ENCODE peak calls at places on chromosome 19, in seven cellular contexts. T is tibial nerve; B is cardiac muscle cell; S is activated CD4-positive, CD25-positive, alpha-beta regulatory T cell; W is activated CD8-positive, alpha-beta memory T cell treated with anti-CD3 and anti-CD28 coated beads for 24 hours; C is stimulated activated CD4-positive, alpha-beta T cell treated with anti-CD3 and anti-CD28 coated beads, Interleukin-2, amount 100 ng/mL, for 48 hours; M is RWPE2. U is an unnamed sample.

GRCh38 chr19:55257461-55258411 is 1.1 kb downstream of the PPP6R1 start:
- DNase-seq in T (no peak), W (peak; percentile 75), C (no peak), B (peak; percentile 47), S (no peak), M (no peak), U (peak; percentile 23)

GRCh38 chr19:10339380-10339960 is at the start of gene ICAM3:
- DNase-seq in S (peak; percentile 42), W (peak; percentile 87), C (peak; percentile 60), T (no peak), B (no peak), M (no peak), U (no peak)

GRCh38 chr19:34136127-34136526 is 36.2 kb upstream of the LSM14A start:
- DNase-seq in C (no peak), T (no peak), W (no peak), S (no peak), B (no peak), M (no peak), U (no peak)

GRCh38 chr19:6811906-6812305 is 39.4 kb downstream of the VAV1 start:
- DNase-seq in M (no peak), C (no peak), S (no peak), T (no peak), B (no peak), W (no peak), U (no peak)

GRCh38 chr19:44050740-44051653 is 839 bp upstream of the ZNF223 start:
- DNase-seq in W (no peak), S (no peak), T (no peak), C (no peak), M (no peak), B (no peak), U (no peak)

GRCh38 chr19:49890349-49891311 is 6.1 kb downstream of the IL4I1 start:
- DNase-seq in S (peak; percentile 61), W (peak; percentile 88), M (peak; percentile 42), T (no peak), B (peak; percentile 64), C (no peak), U (no peak)

GRCh38 chr19:2534374-2535050 is 58.6 kb downstream of the GADD45B start:
- DNase-seq in B (no peak), T (no peak), C (no peak), S (no peak), M (no peak), W (no peak), U (no peak)

GRCh38 chr19:56974554-56975207 is 134.2 kb upstream of the PEG3 start:
- DNase-seq in B (no peak), M (no peak), W (no peak), C (no peak), T (no peak), S (no peak), U (no peak)

GRCh38 chr19:11555246-11555645 is 3.8 kb downstream of the ELOF1 start:
- DNase-seq in W (no peak), S (no peak), B (no peak), M (no peak), T (no peak), C (no peak), U (no peak)

GRCh38 chr19:10998045-10998533 is 37.3 kb downstream of the SMARCA4 start:
- DNase-seq in S (no peak), B (no peak), C (no peak), M (no peak), T (peak; percentile 19), W (no peak), U (no peak)

GRCh38 chr19:36605101-36605838 is at the start of gene ZNF382:
- DNase-seq in S (peak; percentile 75), M (peak; percentile 59), T (no peak), W (peak; percentile 96), B (peak; percentile 87), C (peak; percentile 81), U (peak; percentile 68)

GRCh38 chr19:35531291-35531690 is 2.0 kb upstream of the GAPDHS start:
- DNase-seq in C (no peak), M (no peak), B (no peak), W (no peak), S (no peak), T (no peak), U (no peak)

GRCh38 chr19:2251577-2252480 is 2.7 kb downstream of the AMH start:
- DNase-seq in C (no peak), M (peak; percentile 51), S (no peak), W (peak; percentile 79), B (no peak), T (no peak), U (no peak)

GRCh38 chr19:40811478-40812341 is 12.7 kb downstream of the EGLN2 start:
- DNase-seq in B (peak; percentile 42), M (no peak), W (no peak), T (no peak), C (no peak), S (no peak), U (no peak)

GRCh38 chr19:18776736-18777135 is 14.4 kb downstream of the COMP start:
- DNase-seq in M (peak; percentile 64), C (no peak), T (no peak), S (no peak), B (peak; percentile 30), W (no peak), U (no peak)

GRCh38 chr19:14367016-14367415 is 14.2 kb upstream of the ADGRE5 start:
- DNase-seq in T (no peak), M (no peak), S (no peak), B (no peak), W (no peak), C (no peak), U (no peak)

GRCh38 chr19:16121967-16122366 is 10.3 kb downstream of the RAB8A start:
- DNase-seq in M (no peak), W (no peak), S (no peak), B (no peak), T (no peak), C (no peak), U (no peak)

GRCh38 chr19:39807846-39808364 is 26.1 kb downstream of the DYRK1B start:
- DNase-seq in B (no peak), M (no peak), T (no peak), S (no peak), C (no peak), W (no peak), U (no peak)

GRCh38 chr19:7899751-7900352 is 3.8 kb upstream of the MAP2K7 start:
- DNase-seq in T (no peak), S (no peak), W (no peak), C (no peak), M (peak; percentile 59), B (no peak), U (no peak)

GRCh38 chr19:58328999-58329398 is 2.2 kb downstream of the ZSCAN22 start:
- DNase-seq in T (no peak), M (no peak), C (no peak), B (peak; percentile 56), W (no peak), S (no peak), U (peak; percentile 56)

GRCh38 chr19:13014101-13014920 is 19.0 kb downstream of the NFIX start:
- DNase-seq in W (no peak), C (no peak), T (no peak), B (no peak), S (no peak), M (no peak), U (no peak)

GRCh38 chr19:6173190-6173589 is 37.7 kb downstream of the ACSBG2 start:
- DNase-seq in B (no peak), T (no peak), S (no peak), W (no peak), C (no peak), M (no peak), U (no peak)

U was measured in endothelial cell.